ENCODE peak calls at places on chromosomes 16 and 17, in six cellular contexts. C is Panc1, X is PC-3, B is psoas muscle, P is H9, L is GM23248. D is an unnamed sample.

GRCh38 chr17:80112471-80113032 is 11.2 kb downstream of the GAA start:
- DNase-seq in C (no peak), X (no peak), P (peak; percentile 40), B (no peak), L (no peak), D (no peak)

GRCh38 chr17:42414782-42415409 is 8.2 kb downstream of the CAVIN1 start:
- DNase-seq in P (peak; percentile 44), C (no peak), X (no peak), B (no peak), L (no peak), D (no peak)

GRCh38 chr17:1485748-1486376 is 6.6 kb downstream of the MYO1C start:
- DNase-seq in L (peak; percentile 86), B (peak; percentile 77), X (peak; percentile 31), C (no peak), P (peak; percentile 65), D (no peak)

GRCh38 chr16:47725188-47725695 is 264.1 kb downstream of the PHKB start:
- DNase-seq in L (no peak), B (no peak), P (no peak), X (no peak), C (no peak), D (no peak)

GRCh38 chr16:59909262-59909661 is 1175.1 kb upstream of the GOT2 start:
- DNase-seq in L (peak; percentile 8), B (no peak), X (no peak), C (no peak), P (no peak), D (no peak)

GRCh38 chr16:27403601-27403992 is 1.6 kb downstream of the IL21R start:
- DNase-seq in P (no peak), C (no peak), X (no peak), B (no peak), L (no peak), D (no peak)

GRCh38 chr16:12323007-12323699 is 346.6 kb downstream of the SNX29 start:
- DNase-seq in P (no peak), X (no peak), L (peak; percentile 4), B (no peak), C (no peak), D (no peak)

GRCh38 chr17:70919241-70919640 is 749.9 kb downstream of the KCNJ2 start:
- DNase-seq in L (no peak), P (no peak), X (no peak), C (no peak), B (no peak), D (no peak)

GRCh38 chr17:63419949-63420867 is 25.9 kb downstream of the CYB561 start:
- DNase-seq in L (no peak), B (no peak), X (no peak), P (no peak), C (no peak), D (no peak)

GRCh38 chr16:57723170-57723569 is 12.4 kb upstream of the KATNB1 start:
- DNase-seq in B (no peak), P (peak; percentile 73), X (no peak), L (peak; percentile 22), C (no peak), D (no peak)

GRCh38 chr16:677306-678190 is 2.1 kb downstream of the RHBDL1 start:
- DNase-seq in C (no peak), B (no peak), P (peak; percentile 67), X (no peak), L (no peak), D (no peak)

GRCh38 chr17:31629696-31630470 is 229.2 kb downstream of the COPRS start:
- DNase-seq in B (no peak), X (no peak), C (no peak), P (no peak), L (peak; percentile 87), D (no peak)

GRCh38 chr17:62565817-62566216 is 61.7 kb upstream of the MRC2 start:
- DNase-seq in B (no peak), P (no peak), L (peak; percentile 91), C (peak; percentile 52), X (peak; percentile 97), D (no peak)

DNA sequence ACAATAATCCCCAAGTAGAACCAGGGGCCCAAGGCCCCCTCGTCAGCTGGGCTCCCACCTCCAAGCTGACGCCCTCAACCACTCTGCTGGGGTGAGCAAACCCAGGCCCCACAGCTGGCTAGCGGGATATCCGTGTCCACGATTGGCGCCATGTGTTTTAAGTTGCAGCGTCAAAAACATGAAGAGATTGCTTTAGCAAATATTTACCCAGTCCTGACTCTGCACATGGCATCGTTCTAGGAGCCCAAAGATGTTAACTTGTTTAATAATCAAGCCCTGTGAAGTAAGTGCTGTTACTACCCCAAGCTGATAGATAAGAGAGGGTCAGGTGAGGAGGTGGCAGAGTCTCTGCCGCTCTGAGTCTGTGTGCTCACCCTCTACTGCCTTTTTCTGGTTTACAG is 344 bp upstream of the SEPTIN12 start:
- DNase-seq in X (no peak), P (no peak), C (no peak), B (no peak), L (no peak), D (no peak)
- H3K27ac ChIP-seq in X (no peak overlapping the region), P (no peak overlapping the region), C (no peak overlapping the region), B (no peak overlapping the region), L (no peak overlapping the region), D (no peak overlapping the region)

GRCh38 chr16:54072237-54072636 is 214.3 kb downstream of the IRX3 start:
- DNase-seq in L (no peak), X (no peak), C (no peak), B (no peak), P (no peak), D (no peak)
- H3K27ac ChIP-seq in L (no peak overlapping the region), X (no peak overlapping the region), C (no peak overlapping the region), B (no peak overlapping the region), P (no peak overlapping the region), D (no peak overlapping the region)

GRCh38 chr17:8062435-8062806 is 23.6 kb downstream of the ALOX15B start:
- DNase-seq in B (no peak), C (no peak), X (peak; percentile 36), L (peak; percentile 28), P (no peak), D (no peak)
- H3K27ac ChIP-seq in B (no peak overlapping the region), C (no peak overlapping the region), X (no peak overlapping the region), L (no peak overlapping the region), P (no peak overlapping the region), D (no peak overlapping the region)

GRCh38 chr16:20812510-20812909 is 6.2 kb downstream of the REXO5 start:
- DNase-seq in B (no peak), L (no peak), P (no peak), C (no peak), X (no peak), D (no peak)
- H3K27ac ChIP-seq in B (no peak overlapping the region), L (no peak overlapping the region), P (no peak overlapping the region), C (no peak overlapping the region), X (no peak overlapping the region), D (no peak overlapping the region)

DNA sequence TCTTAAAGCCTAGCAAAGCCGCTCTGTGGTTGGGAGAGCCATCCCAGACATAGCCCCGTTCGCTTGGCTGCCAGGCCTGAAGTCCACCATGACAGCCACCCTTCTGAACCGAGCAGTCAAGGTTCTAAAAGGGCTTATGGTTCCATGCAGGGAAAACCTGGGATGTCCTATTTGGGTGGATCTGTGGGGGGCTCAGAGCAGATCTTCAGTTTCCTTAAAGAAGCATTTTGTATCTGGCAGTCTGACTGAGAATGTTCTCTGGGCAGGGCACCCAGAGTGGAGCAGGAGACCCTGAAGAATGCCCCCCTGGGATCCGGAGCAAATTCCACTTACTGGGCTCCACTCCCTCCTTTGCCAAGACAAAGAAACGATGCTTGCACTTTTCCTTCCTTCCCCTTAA is 127.2 kb downstream of the IRX5 start:
- DNase-seq in B (no peak), L (no peak), X (no peak), C (no peak), P (no peak), D (no peak)
- H3K27ac ChIP-seq in B (no peak overlapping the region), L (no peak overlapping the region), X (no peak overlapping the region), C (no peak overlapping the region), P (no peak overlapping the region), D (no peak overlapping the region)

GRCh38 chr16:88767546-88767945 is 17.5 kb downstream of the PIEZO1 start:
- DNase-seq in C (no peak), L (no peak), P (no peak), X (no peak), B (no peak), D (no peak)
- H3K27ac ChIP-seq in C (peak overlapping the region; percentile 44), L (no peak overlapping the region), P (no peak overlapping the region), X (no peak overlapping the region), B (no peak overlapping the region), D (no peak overlapping the region)

DNA sequence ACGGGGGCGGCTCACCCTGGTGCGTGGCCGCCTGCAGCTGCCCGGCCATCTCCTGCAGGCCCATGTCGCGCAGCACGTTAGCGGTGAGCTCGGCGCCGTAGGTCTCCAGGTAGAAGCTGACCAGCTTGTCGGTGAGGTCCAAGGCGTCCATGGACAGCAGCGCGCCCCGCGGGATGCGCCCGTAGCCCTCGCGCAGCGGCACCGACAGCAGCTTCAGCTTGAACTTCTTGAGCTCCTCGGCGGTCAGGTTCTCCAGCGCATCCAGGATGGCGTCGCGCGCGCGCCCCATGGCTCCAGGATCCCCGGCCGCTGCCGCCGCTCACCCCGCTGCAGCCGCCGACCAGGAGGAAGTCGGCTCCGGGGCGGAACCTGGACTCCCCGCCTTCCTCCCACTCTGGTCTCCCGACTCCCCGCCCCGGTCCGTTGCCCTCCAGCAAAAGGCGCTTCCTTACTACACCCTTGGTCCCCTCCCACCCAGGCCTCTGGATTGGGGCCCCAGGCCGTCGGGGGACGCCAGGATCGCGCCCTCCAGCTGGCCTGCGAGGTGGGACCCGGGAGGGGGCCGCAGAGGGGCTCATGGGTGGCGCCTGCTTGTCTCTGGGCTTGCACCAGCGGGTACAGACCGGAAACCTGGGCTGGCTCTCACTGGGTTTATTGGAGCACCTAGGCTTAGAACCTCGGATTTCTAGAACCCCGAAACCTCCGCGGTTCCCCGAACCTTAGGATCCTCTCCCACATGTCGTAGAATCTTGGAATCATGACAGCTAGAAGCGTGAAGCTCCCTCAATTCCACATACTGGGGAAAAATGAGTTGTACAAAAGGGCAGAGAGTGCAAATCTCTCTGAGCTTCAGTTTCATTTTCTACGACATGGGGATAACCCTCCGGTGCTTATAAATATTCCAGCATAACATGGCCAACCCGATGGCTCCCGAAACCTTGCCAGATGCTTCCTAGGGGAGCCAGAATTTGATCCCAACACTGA is at the start of gene PYCARD:
- DNase-seq in B (peak; percentile 67), X (peak; percentile 17), P (peak; percentile 60), C (no peak), L (peak; percentile 76), D (peak; percentile 22)
- H3K27ac ChIP-seq in B (peak within 1 kb of the TSS; percentile 27), X (no peak within 1 kb of the TSS), P (no peak within 1 kb of the TSS), C (peak within 1 kb of the TSS; percentile 71), L (no peak within 1 kb of the TSS), D (peak within 1 kb of the TSS; percentile 19)

D was measured in substantia nigra.